ENCODE peak calls at places on chromosomes 4 and X, in ten cellular contexts. M is astrocyte of the spinal cord; R is CD8-positive, alpha-beta memory T cell; F is caudate nucleus; K is T-helper 17 cell; V is NCI-H1092 treated with DMSO at 0.1 percent for 48 hours; Y is omental fat pad; W is COR-L47; H is stimulated activated CD4-positive, alpha-beta T cell treated with anti-CD3 and anti-CD28 coated beads, Interleukin-4, amount 100 ng/mL, for 48 hours; N is NCI-H2171 treated with DMSO at 0.1 percent for 48 hours. A is an unnamed sample.

GRCh38 chrX:38804481-38805293 is 3.4 kb downstream of the MID1IP1 start:
- DNase-seq in M (no peak), R (no peak), F (no peak), K (no peak), V (peak; percentile 54), Y (no peak), W (no peak), H (no peak), N (peak; percentile 21), A (no peak)

GRCh38 chr4:183468210-183469095 is 24.0 kb downstream of the CDKN2AIP start:
- DNase-seq in M (no peak), R (no peak), F (no peak), K (no peak), V (no peak), Y (no peak), W (no peak), H (no peak), N (no peak), A (no peak)

GRCh38 chrX:79096339-79096638 is 48.2 kb upstream of the GPR174 start:
- DNase-seq in M (no peak), R (no peak), F (no peak), K (no peak), V (no peak), Y (no peak), W (no peak), H (no peak), N (no peak), A (no peak)

GRCh38 chrX:66553973-66554372 is 84.9 kb downstream of the EDA2R start:
- DNase-seq in M (no peak), R (no peak), F (no peak), K (no peak), V (no peak), Y (no peak), W (no peak), H (no peak), N (no peak), A (no peak)

GRCh38 chr4:20391224-20391623 is 139.5 kb downstream of the SLIT2 start:
- DNase-seq in M (peak; percentile 50), R (no peak), F (no peak), K (no peak), V (peak; percentile 23), Y (no peak), W (no peak), H (no peak), N (no peak), A (no peak)

GRCh38 chr4:137421796-137422195 is 110.5 kb downstream of the PCDH18 start:
- DNase-seq in M (peak; percentile 61), R (no peak), F (no peak), K (no peak), V (no peak), Y (no peak), W (no peak), H (no peak), N (no peak), A (no peak)

GRCh38 chr4:142265946-142266345 is 580.2 kb downstream of the INPP4B start:
- DNase-seq in M (no peak), R (no peak), F (no peak), K (no peak), V (no peak), Y (no peak), W (no peak), H (no peak), N (no peak), A (no peak)

GRCh38 chr4:52996261-52997131 is 134.4 kb downstream of the RASL11B start:
- DNase-seq in M (peak; percentile 49), R (no peak), F (no peak), K (no peak), V (no peak), Y (no peak), W (no peak), H (no peak), N (no peak), A (no peak)

GRCh38 chrX:140725500-140725899 is 15.9 kb downstream of the LINC00632 start:
- DNase-seq in M (no peak), R (no peak), F (no peak), K (no peak), V (no peak), Y (no peak), W (no peak), H (no peak), N (no peak), A (no peak)

GRCh38 chr4:112086036-112086434 is 59.2 kb upstream of the FAM241A start:
- DNase-seq in M (no peak), R (no peak), F (no peak), K (no peak), V (no peak), Y (no peak), W (no peak), H (no peak), N (no peak), A (no peak)

GRCh38 chr4:29459926-29460325 is 1260.2 kb upstream of the PCDH7 start:
- DNase-seq in M (no peak), R (no peak), F (no peak), K (no peak), V (no peak), Y (no peak), W (no peak), H (no peak), N (no peak), A (no peak)

GRCh38 chrX:68396953-68397352 is 36.3 kb downstream of the OPHN1 start:
- DNase-seq in M (no peak), R (no peak), F (no peak), K (no peak), V (no peak), Y (no peak), W (no peak), H (no peak), N (peak; percentile 2), A (no peak)

GRCh38 chr4:6910960-6911874 is 1.6 kb downstream of the TBC1D14 start:
- DNase-seq in M (no peak), R (no peak), F (no peak), K (no peak), V (no peak), Y (no peak), W (no peak), H (no peak), N (no peak), A (no peak)

GRCh38 chr4:187478292-187479205 is 517.0 kb upstream of the ZFP42 start:
- DNase-seq in M (peak; percentile 95), R (no peak), F (no peak), K (no peak), V (no peak), Y (no peak), W (no peak), H (no peak), N (no peak), A (no peak)

GRCh38 chrX:25925956-25926355 is 212.2 kb upstream of the MAGEB18 start:
- DNase-seq in M (no peak), R (no peak), F (no peak), K (no peak), V (no peak), Y (no peak), W (no peak), H (no peak), N (no peak), A (no peak)

GRCh38 chr4:82043081-82043808 is 330.5 kb downstream of the HNRNPD start:
- DNase-seq in M (no peak), R (no peak), F (no peak), K (no peak), V (no peak), Y (no peak), W (peak; percentile 19), H (no peak), N (no peak), A (no peak)

GRCh38 chr4:107736924-107737448 is 17.0 kb upstream of the PAPSS1 start:
- DNase-seq in M (peak; percentile 53), R (no peak), F (no peak), K (no peak), V (peak; percentile 66), Y (no peak), W (peak; percentile 43), H (no peak), N (peak; percentile 15), A (no peak)

GRCh38 chr4:23023666-23024065 is 330.9 kb downstream of the GBA3 start:
- DNase-seq in M (no peak), R (no peak), F (no peak), K (no peak), V (no peak), Y (no peak), W (no peak), H (no peak), N (no peak), A (no peak)

GRCh38 chr4:123621072-123621705 is 224.6 kb downstream of the SPRY1 start:
- DNase-seq in M (peak; percentile 79), R (no peak), F (no peak), K (no peak), V (no peak), Y (no peak), W (no peak), H (no peak), N (no peak), A (peak; percentile 7)

GRCh38 chr4:128776794-128777216 is 32.7 kb upstream of the JADE1 start:
- DNase-seq in M (peak; percentile 93), R (no peak), F (no peak), K (no peak), V (peak; percentile 63), Y (peak; percentile 51), W (no peak), H (no peak), N (peak; percentile 15), A (no peak)

GRCh38 chr4:25928320-25928955 is 14.4 kb downstream of the SMIM20 start:
- DNase-seq in M (no peak), R (no peak), F (no peak), K (no peak), V (peak; percentile 99), Y (no peak), W (peak; percentile 18), H (no peak), N (no peak), A (no peak)

GRCh38 chr4:169757575-169758184 is at the start of gene HPF1:
- DNase-seq in M (peak; percentile 87), R (peak; percentile 94), F (peak; percentile 36), K (peak; percentile 93), V (peak; percentile 93), Y (peak; percentile 89), W (peak; percentile 97), H (peak; percentile 93), N (peak; percentile 84), A (peak; percentile 90)

GRCh38 chrX:150364347-150365050 is 1.4 kb downstream of the MAMLD1 start:
- DNase-seq in M (peak; percentile 1), R (no peak), F (no peak), K (no peak), V (peak; percentile 49), Y (no peak), W (no peak), H (no peak), N (no peak), A (peak; percentile 7)

GRCh38 chrX:146881521-146881920 is 67.0 kb upstream of the CXorf51A start:
- DNase-seq in M (no peak), R (no peak), F (no peak), K (no peak), V (no peak), Y (no peak), W (no peak), H (no peak), N (no peak), A (no peak)

GRCh38 chr4:150160473-150160872 is 82.2 kb downstream of the DCLK2 start:
- DNase-seq in M (no peak), R (no peak), F (no peak), K (no peak), V (no peak), Y (no peak), W (no peak), H (no peak), N (no peak), A (no peak)

GRCh38 chr4:122118243-122118642 is 33.9 kb upstream of the BLTP1 start:
- DNase-seq in M (no peak), R (no peak), F (no peak), K (no peak), V (no peak), Y (no peak), W (no peak), H (no peak), N (no peak), A (no peak)

GRCh38 chr4:99315839-99316238 is 5.4 kb downstream of the ADH1B start:
- DNase-seq in M (no peak), R (no peak), F (no peak), K (no peak), V (no peak), Y (no peak), W (no peak), H (no peak), N (no peak), A (no peak)

GRCh38 chr4:76694056-76694455 is 203.9 kb downstream of the SOWAHB start:
- DNase-seq in M (no peak), R (no peak), F (no peak), K (no peak), V (no peak), Y (no peak), W (no peak), H (no peak), N (no peak), A (no peak)